ENCODE peak calls at places on chromosomes 13 and 19, in four cellular contexts. M is tibial nerve, F is colonic mucosa, X is astrocyte. A is an unnamed sample.

GRCh38 chr19:39362682-39363657 is 20.7 kb downstream of the SAMD4B start:
- DNase-seq in F (no peak), X (peak; percentile 69), M (no peak), A (no peak)

GRCh38 chr19:45591004-45591637 is 6.5 kb upstream of the OPA3 start:
- DNase-seq in X (no peak), M (no peak), F (peak; percentile 68), A (no peak)

GRCh38 chr13:90690458-90691063 is 656.9 kb upstream of the MIR17HG start:
- DNase-seq in F (no peak), M (no peak), X (peak; percentile 82), A (no peak)

GRCh38 chr13:100394005-100394695 is 194.4 kb downstream of the GGACT start:
- DNase-seq in F (no peak), M (no peak), X (peak; percentile 86), A (no peak)

GRCh38 chr13:104683789-104684188 is 1617.6 kb upstream of the SLC10A2 start:
- DNase-seq in X (no peak), M (no peak), F (no peak), A (no peak)

GRCh38 chr13:46648166-46648607 is 95.2 kb downstream of the LRCH1 start:
- DNase-seq in X (no peak), F (peak; percentile 68), M (no peak), A (no peak)

GRCh38 chr13:63304497-63304896 is 1888.8 kb upstream of the PCDH20 start:
- DNase-seq in F (no peak), X (no peak), M (no peak), A (no peak)

GRCh38 chr19:29378126-29378525 is 147.7 kb upstream of the VSTM2B start:
- DNase-seq in F (peak; percentile 6), X (no peak), M (no peak), A (no peak)

GRCh38 chr19:8206147-8207087 is 2.8 kb upstream of the CERS4 start:
- DNase-seq in X (no peak), F (no peak), M (no peak), A (no peak)

GRCh38 chr19:46755077-46755852 is 9.0 kb upstream of the STRN4 start:
- DNase-seq in F (no peak), M (no peak), X (no peak), A (no peak)

GRCh38 chr13:26784704-26785639 is 24.4 kb upstream of the GPR12 start:
- DNase-seq in F (no peak), X (no peak), M (no peak), A (no peak)

GRCh38 chr19:54207908-54208783 is 7.5 kb downstream of the RPS9 start:
- DNase-seq in F (peak; percentile 56), X (peak; percentile 72), M (no peak), A (no peak)

GRCh38 chr19:5343848-5344247 is 3.2 kb upstream of the PTPRS start:
- DNase-seq in X (peak; percentile 34), M (no peak), F (no peak), A (no peak)

GRCh38 chr19:22118132-22118531 is 65.8 kb downstream of the ZNF257 start:
- DNase-seq in M (no peak), X (no peak), F (no peak), A (no peak)

GRCh38 chr19:13969897-13970296 is 17.6 kb downstream of the DCAF15 start:
- DNase-seq in M (no peak), F (no peak), X (no peak), A (no peak)

GRCh38 chr19:23415561-23416191 is 20.4 kb upstream of the ZNF91 start:
- DNase-seq in F (peak; percentile 91), M (no peak), X (no peak), A (no peak)

GRCh38 chr13:106145997-106146864 is 389.2 kb downstream of the EFNB2 start:
- DNase-seq in F (peak; percentile 72), M (no peak), X (no peak), A (no peak)
- TF ChIP-seq CTCF in F (peak; percentile 34), M (no peak), X (no peak), A (no peak)

DNA sequence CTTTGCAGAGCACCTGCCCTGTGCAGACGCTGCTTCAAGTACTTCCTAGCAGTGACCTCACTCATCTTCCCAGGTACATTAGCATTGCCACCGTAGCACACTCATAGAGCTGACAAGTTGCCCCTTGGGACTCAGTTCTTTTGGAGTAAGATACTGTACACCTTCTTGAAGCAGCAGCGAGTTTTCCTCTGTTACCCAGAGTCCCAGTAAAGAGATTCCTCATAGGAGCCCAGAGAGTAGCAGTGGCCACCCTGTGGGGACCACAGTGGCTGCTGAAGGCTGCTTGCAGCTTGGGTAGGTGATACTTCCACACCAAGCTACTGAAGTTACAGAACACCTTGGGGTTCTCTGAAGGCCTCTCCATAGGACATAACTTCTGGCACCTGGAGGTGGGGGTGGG is 56.1 kb downstream of the ZNF536 start:
- DNase-seq in F (no peak), X (no peak), M (no peak), A (no peak)
- H3K4me3 ChIP-seq in F (no peak overlapping the region), X (no peak overlapping the region), M (no peak overlapping the region), A (no peak overlapping the region)

DNA sequence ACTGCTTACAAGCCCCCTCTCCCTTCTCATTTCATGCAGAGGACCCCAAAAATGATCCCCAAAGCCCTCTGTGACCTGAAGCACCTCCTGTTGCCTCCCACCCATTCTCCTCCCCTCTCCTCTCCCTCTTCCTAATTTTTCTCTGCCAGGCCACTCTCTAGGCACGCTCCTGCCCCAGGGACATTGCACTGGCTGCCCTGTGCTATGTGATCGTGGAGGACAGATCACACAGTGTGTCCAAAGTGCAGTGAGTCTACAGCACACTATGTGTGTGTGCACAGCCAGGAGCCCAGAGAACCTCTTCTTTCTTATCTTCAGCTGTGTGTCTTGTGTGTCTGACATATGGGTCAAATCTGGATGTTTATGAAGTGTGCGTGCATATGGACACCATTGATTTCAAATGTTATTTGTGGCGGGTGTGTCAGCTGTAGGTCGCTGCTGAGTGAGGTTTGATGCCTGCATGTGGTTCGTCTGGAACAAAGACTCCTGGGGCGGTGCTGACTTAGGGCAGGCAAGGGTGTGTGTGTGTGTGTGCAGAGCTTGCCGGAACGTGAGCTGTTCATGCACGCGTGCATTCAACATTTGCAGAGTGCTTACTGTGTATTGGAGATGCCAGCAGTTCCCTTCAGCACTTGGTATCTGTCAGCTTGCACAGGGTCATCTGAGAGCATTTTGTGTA is 2.1 kb upstream of the KLHL26 start:
- DNase-seq in F (peak; percentile 47), M (no peak), X (no peak), A (no peak)
- H3K27me3 ChIP-seq in F (no peaks in the 10 kb centered on the region), M (no peaks in the 10 kb centered on the region), X (peaks cover 7% of the 10 kb centered on the region), A (no peaks in the 10 kb centered on the region)

GRCh38 chr19:41691268-41691970 is 3.3 kb upstream of the CEACAM7 start:
- DNase-seq in F (peak; percentile 55), X (no peak), M (no peak), A (no peak)
- TF ChIP-seq CTCF in F (peak; percentile 64), X (peak; percentile 34), M (peak; percentile 26), A (peak; percentile 15)

DNA sequence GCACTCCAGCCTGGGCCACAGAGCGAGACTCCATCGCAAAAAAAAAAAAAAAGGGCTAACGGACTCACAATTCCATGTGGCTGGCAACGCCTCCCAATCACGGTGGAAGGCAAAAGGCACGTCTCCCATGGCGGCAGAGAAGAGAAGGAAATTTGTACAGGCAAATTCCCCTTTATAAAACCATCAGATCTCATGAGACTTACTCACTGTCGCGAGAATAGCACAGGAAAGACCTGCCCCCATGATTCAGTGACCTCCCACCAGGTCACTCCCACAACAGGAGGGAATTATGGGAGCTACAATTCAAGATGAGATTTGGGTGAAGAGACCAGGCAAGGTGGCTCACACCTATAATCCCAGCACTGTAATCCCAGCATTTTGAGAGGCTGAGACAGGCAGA is 18.7 kb upstream of the NMRK2 start:
- DNase-seq in X (no peak), F (no peak), M (no peak), A (no peak)
- H3K4me3 ChIP-seq in X (no peak overlapping the region), F (no peak overlapping the region), M (no peak overlapping the region), A (no peak overlapping the region)

GRCh38 chr13:98802548-98802947 is 50.1 kb upstream of the SLC15A1 start:
- DNase-seq in X (no peak), F (no peak), M (no peak), A (no peak)

GRCh38 chr13:98804336-98804855 is 51.9 kb upstream of the SLC15A1 start:
- DNase-seq in X (no peak), M (no peak), F (peak; percentile 14), A (no peak)

GRCh38 chr13:98801626-98802418 is 49.4 kb upstream of the SLC15A1 start:
- DNase-seq in F (no peak), X (no peak), M (no peak), A (no peak)

GRCh38 chr13:98800078-98800477 is 47.6 kb upstream of the SLC15A1 start:
- DNase-seq in M (no peak), F (no peak), X (no peak), A (no peak)

DNA sequence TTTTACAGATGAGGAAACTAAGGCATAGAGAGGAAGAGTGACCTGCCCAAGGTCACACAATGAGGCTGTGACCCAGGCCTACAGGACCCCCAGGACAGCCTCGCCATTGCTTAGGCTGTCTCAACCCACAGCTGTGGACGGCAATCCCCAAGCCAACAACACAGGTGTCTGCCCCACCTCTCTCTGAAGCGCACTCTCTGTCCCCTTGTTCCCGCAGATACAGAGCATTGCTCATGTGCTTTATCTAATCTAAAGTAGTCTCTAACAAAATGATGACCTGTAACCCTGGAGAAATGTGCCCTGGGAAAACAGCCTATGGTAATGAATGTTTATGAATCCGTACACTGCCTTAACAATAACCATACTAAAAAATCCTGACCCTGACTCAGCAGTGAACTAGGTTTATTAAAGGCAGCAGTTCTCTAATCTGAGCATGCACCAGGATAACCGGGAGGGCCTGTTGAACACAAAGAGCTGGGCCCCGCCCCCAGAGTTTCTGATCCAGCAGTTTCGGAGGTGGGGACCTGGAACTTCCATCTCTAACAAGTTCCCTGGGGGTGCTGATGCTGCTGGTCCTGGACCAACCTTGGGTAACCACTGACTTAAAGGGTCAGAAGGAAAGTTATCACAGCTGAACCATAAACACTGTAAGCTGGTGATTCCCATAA is 50.7 kb upstream of the SLC15A1 start:
- DNase-seq in M (no peak), X (no peak), F (no peak), A (no peak)
- H3K27me3 ChIP-seq in M (no peaks in the 10 kb centered on the region), X (no peaks in the 10 kb centered on the region), F (no peaks in the 10 kb centered on the region), A (no peaks in the 10 kb centered on the region)

DNA sequence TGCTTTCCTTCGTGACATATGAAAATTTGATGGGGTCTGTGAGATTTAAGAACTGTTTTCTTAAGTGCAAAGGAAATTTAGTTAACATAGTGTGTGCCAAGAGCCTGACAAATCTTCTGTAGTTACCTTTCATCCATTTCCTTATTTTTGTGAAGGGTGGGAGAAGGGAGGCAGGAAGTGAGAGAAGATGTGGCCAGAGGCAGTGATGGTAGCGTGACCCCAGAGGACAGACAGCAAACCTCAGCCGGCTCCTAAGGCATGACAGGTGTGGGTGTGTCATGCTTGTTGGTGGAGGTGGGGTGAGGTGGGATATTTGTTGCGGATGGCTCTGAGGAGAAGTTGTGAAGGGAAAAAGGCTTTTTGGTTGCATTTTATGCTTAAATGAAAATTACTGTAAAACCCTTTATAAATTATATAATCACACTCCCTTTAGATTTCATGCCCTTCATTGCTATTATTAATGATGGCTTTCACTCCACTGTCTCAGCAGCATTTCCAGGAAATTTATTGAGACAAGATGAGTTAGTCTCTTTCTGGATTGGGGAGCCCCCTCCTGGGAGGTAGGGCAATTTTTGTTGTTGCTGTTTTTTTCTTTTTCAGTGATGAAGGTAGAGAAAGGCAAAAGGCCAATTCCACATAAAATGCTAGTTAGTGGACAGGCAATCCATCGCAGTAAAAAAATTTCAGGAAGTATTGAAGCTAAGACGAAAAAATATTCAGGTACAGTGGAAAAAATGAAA is 80.0 kb downstream of the TEX26 start:
- DNase-seq in M (no peak), F (no peak), X (no peak), A (no peak)
- TF ChIP-seq CTCF in M (no peak), F (no peak), X (peak; percentile 46), A (no peak)

DNA sequence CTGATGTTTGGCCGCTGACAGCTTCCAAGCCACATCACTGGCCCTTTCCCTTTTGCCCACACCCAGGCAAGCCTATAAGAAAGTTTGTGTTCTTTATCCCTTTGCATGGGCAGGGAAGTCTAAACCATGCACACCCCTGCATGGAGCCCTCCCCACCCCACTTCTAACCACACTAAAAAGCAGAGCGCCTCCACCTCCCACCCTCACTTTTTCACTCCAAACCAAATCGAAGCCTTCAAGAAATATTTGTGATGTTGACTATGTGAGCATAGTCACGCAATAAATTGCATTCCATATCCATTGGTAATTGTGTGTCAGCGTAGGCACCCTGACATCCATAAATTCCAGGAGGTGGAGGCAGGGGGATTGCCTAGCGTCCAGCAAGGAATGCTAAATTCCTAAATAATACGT is 104.4 kb upstream of the LSM14A start:
- DNase-seq in X (peak; percentile 1), M (no peak), F (no peak), A (no peak)
- H3K4me3 ChIP-seq in X (no peak overlapping the region), M (no peak overlapping the region), F (no peak overlapping the region), A (no peak overlapping the region)